ENCODE peak calls at places on chromosome 22, in five cellular contexts. One of them, this sample, is unnamed.

GRCh38 chr22:41048791-41049717 is 43.3 kb upstream of the EP300 start:
- DNase-seq in astrocyte of the spinal cord: peak
- DNase-seq in neural progenitor cell: peak
- DNase-seq in mucosa of descending colon: peak
- DNase-seq in hepatocyte: peak
- DNase-seq in this sample: peak

GRCh38 chr22:36853407-36854099 is 7.3 kb upstream of the NCF4 start:
- DNase-seq in astrocyte of the spinal cord: peak
- DNase-seq in neural progenitor cell: peak
- DNase-seq in mucosa of descending colon: peak
- DNase-seq in hepatocyte: peak
- DNase-seq in this sample: peak

GRCh38 chr22:40491990-40492631 is 121.7 kb downstream of the SGSM3 start:
- DNase-seq in astrocyte of the spinal cord: peak
- DNase-seq in neural progenitor cell: no peak
- DNase-seq in mucosa of descending colon: no peak
- DNase-seq in hepatocyte: no peak
- DNase-seq in this sample: peak

GRCh38 chr22:38921126-38921525 is 36.3 kb upstream of the APOBEC3A start:
- DNase-seq in astrocyte of the spinal cord: no peak
- DNase-seq in neural progenitor cell: no peak
- DNase-seq in mucosa of descending colon: peak
- DNase-seq in hepatocyte: peak
- DNase-seq in this sample: no peak

GRCh38 chr22:31451709-31452571 is 37.7 kb downstream of the EIF4ENIF1 start:
- DNase-seq in astrocyte of the spinal cord: peak
- DNase-seq in neural progenitor cell: peak
- DNase-seq in mucosa of descending colon: peak
- DNase-seq in hepatocyte: peak
- DNase-seq in this sample: peak

GRCh38 chr22:37206841-37207821 is 5.1 kb downstream of the SSTR3 start:
- DNase-seq in astrocyte of the spinal cord: no peak
- DNase-seq in neural progenitor cell: no peak
- DNase-seq in mucosa of descending colon: no peak
- DNase-seq in hepatocyte: no peak
- DNase-seq in this sample: no peak

GRCh38 chr22:36352775-36353507 is 34.8 kb downstream of the MYH9 start:
- DNase-seq in astrocyte of the spinal cord: peak
- DNase-seq in neural progenitor cell: peak
- DNase-seq in mucosa of descending colon: no peak
- DNase-seq in hepatocyte: peak
- DNase-seq in this sample: no peak

GRCh38 chr22:37425800-37426531 is 1.3 kb downstream of the ELFN2 start:
- DNase-seq in astrocyte of the spinal cord: peak
- DNase-seq in neural progenitor cell: peak
- DNase-seq in mucosa of descending colon: no peak
- DNase-seq in hepatocyte: peak
- DNase-seq in this sample: no peak

GRCh38 chr22:26610983-26611382 is 6.8 kb downstream of the CRYBB1 start:
- DNase-seq in astrocyte of the spinal cord: peak
- DNase-seq in neural progenitor cell: no peak
- DNase-seq in mucosa of descending colon: no peak
- DNase-seq in hepatocyte: no peak
- DNase-seq in this sample: no peak

GRCh38 chr22:35380013-35380412 is 883 bp upstream of the HMOX1 start:
- DNase-seq in astrocyte of the spinal cord: no peak
- DNase-seq in neural progenitor cell: no peak
- DNase-seq in mucosa of descending colon: peak
- DNase-seq in hepatocyte: peak
- DNase-seq in this sample: peak

GRCh38 chr22:37358917-37359316 is 68.4 kb downstream of the ELFN2 start:
- DNase-seq in astrocyte of the spinal cord: no peak
- DNase-seq in neural progenitor cell: no peak
- DNase-seq in mucosa of descending colon: no peak
- DNase-seq in hepatocyte: no peak
- DNase-seq in this sample: no peak

GRCh38 chr22:47835726-47836125 is 1073.3 kb downstream of the TBC1D22A start:
- DNase-seq in astrocyte of the spinal cord: peak
- DNase-seq in neural progenitor cell: no peak
- DNase-seq in mucosa of descending colon: no peak
- DNase-seq in hepatocyte: peak
- DNase-seq in this sample: peak

GRCh38 chr22:35021166-35021565 is 44.8 kb upstream of the ISX start:
- DNase-seq in astrocyte of the spinal cord: no peak
- DNase-seq in neural progenitor cell: no peak
- DNase-seq in mucosa of descending colon: peak
- DNase-seq in hepatocyte: peak
- DNase-seq in this sample: no peak

GRCh38 chr22:17161991-17162390 is 2.9 kb upstream of the HDHD5 start:
- DNase-seq in astrocyte of the spinal cord: no peak
- DNase-seq in neural progenitor cell: no peak
- DNase-seq in mucosa of descending colon: no peak
- DNase-seq in hepatocyte: no peak
- DNase-seq in this sample: no peak

DNA sequence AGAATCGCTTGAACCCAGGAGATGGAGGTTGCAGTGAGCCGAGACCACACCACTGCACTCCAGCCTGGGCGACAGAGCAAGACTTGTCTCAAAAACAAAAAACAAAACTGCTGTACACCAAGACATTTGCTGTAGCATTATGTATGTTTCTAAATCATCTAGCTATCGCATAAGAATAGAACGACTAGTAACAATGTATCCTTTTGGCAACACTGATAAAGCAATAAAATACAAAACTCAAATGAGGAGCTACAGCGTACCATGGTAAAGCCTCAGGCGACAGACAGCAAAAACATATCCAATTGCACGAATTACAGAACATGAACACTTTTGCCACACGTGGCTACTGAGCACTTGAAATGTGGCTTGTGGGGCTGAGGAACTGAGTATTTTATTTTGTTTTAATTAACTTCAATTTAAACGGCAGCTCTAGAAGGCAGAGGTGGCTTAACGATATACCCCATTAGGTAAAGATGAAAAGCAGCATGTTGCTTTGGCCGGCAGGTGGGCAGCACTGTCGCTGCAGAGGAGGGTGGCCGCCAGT is 2.3 kb downstream of the TUBGCP6 start:
- DNase-seq in astrocyte of the spinal cord: no peak
- DNase-seq in neural progenitor cell: no peak
- DNase-seq in mucosa of descending colon: no peak
- DNase-seq in hepatocyte: no peak
- DNase-seq in this sample: no peak
- H3K4me3 ChIP-seq in astrocyte of the spinal cord: peak
- H3K4me3 ChIP-seq in neural progenitor cell: peak
- H3K4me3 ChIP-seq in mucosa of descending colon: no peak
- H3K4me3 ChIP-seq in hepatocyte: peak
- H3K4me3 ChIP-seq in this sample: peak

DNA sequence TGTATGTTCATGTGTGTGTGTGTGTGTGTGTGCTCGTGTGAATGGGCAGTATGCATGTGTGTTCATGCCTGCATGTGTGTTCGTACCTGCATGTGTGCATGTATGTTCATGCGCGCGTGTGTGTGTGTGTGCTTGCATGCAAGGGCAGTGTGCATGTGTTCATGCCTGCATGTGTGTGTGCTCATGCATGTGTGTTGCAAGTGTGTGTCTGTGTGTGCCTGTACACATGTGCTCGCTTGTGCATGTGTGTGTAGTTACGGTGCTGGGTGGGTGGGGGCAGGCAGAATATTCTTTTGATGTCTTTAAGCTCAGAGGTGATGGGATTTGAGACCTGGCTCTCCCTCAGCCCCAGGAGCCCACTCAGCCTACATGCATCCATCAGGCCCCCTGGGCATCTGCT is 822.1 kb downstream of the BRD1 start:
- DNase-seq in astrocyte of the spinal cord: no peak
- DNase-seq in neural progenitor cell: no peak
- DNase-seq in mucosa of descending colon: no peak
- DNase-seq in hepatocyte: no peak
- DNase-seq in this sample: no peak
- TF ChIP-seq CTCF in astrocyte of the spinal cord: no peak
- TF ChIP-seq CTCF in neural progenitor cell: no peak
- TF ChIP-seq CTCF in mucosa of descending colon: no peak
- TF ChIP-seq CTCF in hepatocyte: no peak
- TF ChIP-seq CTCF in this sample: no peak

GRCh38 chr22:21044931-21045584 is 688 bp upstream of the LRRC74B start:
- DNase-seq in astrocyte of the spinal cord: peak
- DNase-seq in neural progenitor cell: peak
- DNase-seq in mucosa of descending colon: no peak
- DNase-seq in hepatocyte: no peak
- DNase-seq in this sample: peak
- H3K4me3 ChIP-seq in astrocyte of the spinal cord: peak
- H3K4me3 ChIP-seq in neural progenitor cell: peak
- H3K4me3 ChIP-seq in mucosa of descending colon: no peak
- H3K4me3 ChIP-seq in hepatocyte: no peak
- H3K4me3 ChIP-seq in this sample: peak

GRCh38 chr22:23893957-23894709 is at the start of gene MIF:
- DNase-seq in astrocyte of the spinal cord: peak
- DNase-seq in neural progenitor cell: peak
- DNase-seq in mucosa of descending colon: peak
- DNase-seq in hepatocyte: peak
- DNase-seq in this sample: peak
- TF ChIP-seq CTCF in astrocyte of the spinal cord: peak
- TF ChIP-seq CTCF in neural progenitor cell: peak
- TF ChIP-seq CTCF in mucosa of descending colon: peak
- TF ChIP-seq CTCF in hepatocyte: peak
- TF ChIP-seq CTCF in this sample: peak

DNA sequence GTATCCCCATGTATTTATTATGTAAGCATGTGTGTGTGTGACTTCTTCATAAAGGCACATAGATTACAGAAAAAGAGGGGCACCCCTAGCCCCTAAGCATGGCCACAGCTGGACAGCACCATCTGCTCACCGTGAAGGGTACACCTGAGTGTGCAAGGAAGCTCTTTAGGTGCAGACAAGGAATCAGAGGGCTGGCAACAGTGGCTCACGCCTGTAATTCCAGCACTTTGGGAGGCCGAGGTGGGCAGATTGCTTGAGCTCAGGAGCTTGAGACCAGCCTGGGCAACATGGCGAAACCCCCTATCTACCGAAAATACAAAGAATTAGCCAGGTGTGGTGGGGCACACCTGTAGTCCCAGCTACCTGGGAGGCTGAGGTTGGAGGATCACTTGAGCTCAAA is 56.3 kb downstream of the DGCR2 start:
- DNase-seq in astrocyte of the spinal cord: no peak
- DNase-seq in neural progenitor cell: no peak
- DNase-seq in mucosa of descending colon: no peak
- DNase-seq in hepatocyte: no peak
- DNase-seq in this sample: no peak
- H3K4me3 ChIP-seq in astrocyte of the spinal cord: no peak
- H3K4me3 ChIP-seq in neural progenitor cell: no peak
- H3K4me3 ChIP-seq in mucosa of descending colon: no peak
- H3K4me3 ChIP-seq in hepatocyte: no peak
- H3K4me3 ChIP-seq in this sample: no peak

GRCh38 chr22:27620367-27621154 is 181.0 kb downstream of the MN1 start:
- DNase-seq in astrocyte of the spinal cord: no peak
- DNase-seq in neural progenitor cell: no peak
- DNase-seq in mucosa of descending colon: no peak
- DNase-seq in hepatocyte: no peak
- DNase-seq in this sample: no peak

GRCh38 chr22:27614291-27615007 is 187.1 kb downstream of the MN1 start:
- DNase-seq in astrocyte of the spinal cord: no peak
- DNase-seq in neural progenitor cell: no peak
- DNase-seq in mucosa of descending colon: no peak
- DNase-seq in hepatocyte: no peak
- DNase-seq in this sample: no peak

GRCh38 chr22:27615408-27615807 is 186.1 kb downstream of the MN1 start:
- DNase-seq in astrocyte of the spinal cord: no peak
- DNase-seq in neural progenitor cell: no peak
- DNase-seq in mucosa of descending colon: no peak
- DNase-seq in hepatocyte: no peak
- DNase-seq in this sample: no peak

GRCh38 chr22:27616033-27616432 is 185.5 kb downstream of the MN1 start:
- DNase-seq in astrocyte of the spinal cord: no peak
- DNase-seq in neural progenitor cell: no peak
- DNase-seq in mucosa of descending colon: no peak
- DNase-seq in hepatocyte: no peak
- DNase-seq in this sample: no peak

GRCh38 chr22:27617214-27617881 is 184.2 kb downstream of the MN1 start:
- DNase-seq in astrocyte of the spinal cord: no peak
- DNase-seq in neural progenitor cell: no peak
- DNase-seq in mucosa of descending colon: no peak
- DNase-seq in hepatocyte: no peak
- DNase-seq in this sample: peak
- TF ChIP-seq CTCF in astrocyte of the spinal cord: peak
- TF ChIP-seq CTCF in neural progenitor cell: no peak
- TF ChIP-seq CTCF in mucosa of descending colon: no peak
- TF ChIP-seq CTCF in hepatocyte: no peak
- TF ChIP-seq CTCF in this sample: peak

GRCh38 chr22:22230438-22230837 is 14.1 kb upstream of the VPREB1 start:
- DNase-seq in astrocyte of the spinal cord: no peak
- DNase-seq in neural progenitor cell: no peak
- DNase-seq in mucosa of descending colon: no peak
- DNase-seq in hepatocyte: no peak
- DNase-seq in this sample: no peak
- H3K4me3 ChIP-seq in astrocyte of the spinal cord: no peak
- H3K4me3 ChIP-seq in neural progenitor cell: no peak
- H3K4me3 ChIP-seq in mucosa of descending colon: no peak
- H3K4me3 ChIP-seq in hepatocyte: no peak
- H3K4me3 ChIP-seq in this sample: no peak

DNA sequence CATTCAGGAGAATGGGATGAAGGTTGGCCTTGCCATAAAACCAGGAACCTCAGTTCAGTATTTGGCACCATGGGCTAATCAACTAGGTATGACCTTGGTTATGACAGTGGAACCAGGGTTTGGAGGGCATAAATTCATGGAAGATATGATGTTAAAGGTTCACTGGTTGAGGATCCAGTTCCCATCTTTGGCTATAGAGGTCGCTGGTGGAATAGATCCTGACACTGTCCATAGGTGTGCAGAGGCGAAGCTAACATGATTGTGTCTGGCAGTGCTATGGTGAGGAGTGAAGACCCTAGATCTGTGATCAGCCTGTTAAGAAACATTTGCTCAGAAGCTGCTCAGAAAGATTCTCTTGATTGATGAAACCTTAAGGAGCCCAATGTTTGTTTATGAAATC is 5.7 kb downstream of the NF2 start:
- DNase-seq in astrocyte of the spinal cord: no peak
- DNase-seq in neural progenitor cell: peak
- DNase-seq in mucosa of descending colon: no peak
- DNase-seq in hepatocyte: no peak
- DNase-seq in this sample: no peak
- TF ChIP-seq CTCF in astrocyte of the spinal cord: peak
- TF ChIP-seq CTCF in neural progenitor cell: peak
- TF ChIP-seq CTCF in mucosa of descending colon: no peak
- TF ChIP-seq CTCF in hepatocyte: peak
- TF ChIP-seq CTCF in this sample: peak

DNA sequence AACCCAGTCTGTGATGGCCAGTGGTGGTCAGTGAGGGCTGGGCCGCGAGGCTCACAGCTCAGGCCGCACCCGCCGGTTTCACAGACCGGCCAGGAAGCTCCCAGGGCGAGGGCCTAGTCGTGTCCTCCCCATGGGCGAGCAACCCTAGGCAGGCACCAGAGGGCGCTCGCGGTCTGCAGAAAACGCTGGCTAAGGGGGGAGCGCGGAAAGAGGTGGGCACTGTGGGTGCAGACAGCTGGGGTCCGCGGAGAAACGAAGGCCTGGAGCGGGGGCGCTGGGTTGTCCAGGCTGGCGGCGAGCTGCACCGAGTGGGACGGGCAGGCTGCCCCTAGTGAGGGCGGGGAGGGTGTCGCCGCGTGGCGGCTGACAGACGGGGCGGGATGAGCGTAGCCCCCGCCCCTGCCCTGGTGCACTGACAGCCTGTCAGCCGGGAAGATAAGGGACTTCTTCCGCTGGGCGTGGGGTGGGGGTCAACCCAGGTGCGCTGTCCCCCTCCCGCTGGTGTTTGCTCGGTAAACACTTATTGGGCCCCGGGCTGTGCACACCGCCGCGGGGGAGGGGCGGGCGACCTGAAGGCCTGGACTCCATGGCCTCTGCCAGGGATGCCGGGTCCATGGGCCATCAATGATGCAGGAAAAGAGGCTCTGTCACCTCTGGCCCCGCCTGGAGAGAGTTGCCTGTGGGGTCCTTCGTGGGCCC is 7.5 kb downstream of the GP1BB start:
- DNase-seq in astrocyte of the spinal cord: peak
- DNase-seq in neural progenitor cell: peak
- DNase-seq in mucosa of descending colon: peak
- DNase-seq in hepatocyte: peak
- DNase-seq in this sample: peak
- H3K4me3 ChIP-seq in astrocyte of the spinal cord: peak
- H3K4me3 ChIP-seq in neural progenitor cell: peak
- H3K4me3 ChIP-seq in mucosa of descending colon: no peak
- H3K4me3 ChIP-seq in hepatocyte: peak
- H3K4me3 ChIP-seq in this sample: peak